ENCODE peak calls at places on chromosome 16, in six cellular contexts. E is NCI-H748 treated with DMSO at 0.1 percent for 48 hours, J is AG10803, B is neural crest cell, Z is MM.1S, S is iris pigment epithelial cell. R is an unnamed sample.

GRCh38 chr16:30927789-30928378 is 4.5 kb downstream of the FBXL19 start:
- DNase-seq in E (peak), J (peak), B (no peak), Z (peak), S (peak), R (peak)

GRCh38 chr16:89317729-89318429 is 100.4 kb downstream of the ZNF778 start:
- DNase-seq in E (no peak), J (no peak), B (no peak), Z (no peak), S (no peak), R (no peak)

GRCh38 chr16:82681592-82681991 is 54.8 kb downstream of the CDH13 start:
- DNase-seq in E (peak), J (no peak), B (no peak), Z (no peak), S (no peak), R (no peak)

GRCh38 chr16:76910931-76911330 is 280.1 kb upstream of the MON1B start:
- DNase-seq in E (no peak), J (peak), B (no peak), Z (no peak), S (peak), R (no peak)

GRCh38 chr16:87410530-87410929 is 18.4 kb downstream of the MAP1LC3B start:
- DNase-seq in E (no peak), J (no peak), B (no peak), Z (no peak), S (no peak), R (no peak)

GRCh38 chr16:30692381-30693074 is 6.4 kb upstream of the SRCAP start:
- DNase-seq in E (no peak), J (no peak), B (no peak), Z (no peak), S (no peak), R (no peak)

GRCh38 chr16:70162041-70162451 is 11.5 kb upstream of the CLEC18C start:
- DNase-seq in E (no peak), J (peak), B (no peak), Z (no peak), S (peak), R (no peak)

GRCh38 chr16:87794485-87795078 is 28.8 kb upstream of the KLHDC4 start:
- DNase-seq in E (no peak), J (no peak), B (no peak), Z (no peak), S (no peak), R (no peak)

GRCh38 chr16:4373909-4374742 is 2.5 kb downstream of the VASN start:
- DNase-seq in E (no peak), J (peak), B (no peak), Z (no peak), S (peak), R (no peak)

GRCh38 chr16:8943001-8943763 is 20.5 kb downstream of the USP7 start:
- DNase-seq in E (no peak), J (no peak), B (no peak), Z (no peak), S (no peak), R (peak)

GRCh38 chr16:8716592-8716991 is 42.2 kb downstream of the ABAT start:
- DNase-seq in E (no peak), J (no peak), B (no peak), Z (no peak), S (no peak), R (peak)

GRCh38 chr16:3022208-3022696 is 1.5 kb downstream of the HCFC1R1 start:
- DNase-seq in E (no peak), J (peak), B (no peak), Z (no peak), S (peak), R (no peak)

GRCh38 chr16:24826096-24826690 is 19.6 kb upstream of the SLC5A11 start:
- DNase-seq in E (no peak), J (no peak), B (no peak), Z (no peak), S (no peak), R (no peak)

GRCh38 chr16:1058216-1058615 is 14.3 kb upstream of the SSTR5 start:
- DNase-seq in E (no peak), J (no peak), B (peak), Z (no peak), S (no peak), R (no peak)

GRCh38 chr16:15466886-15467781 is 32.7 kb downstream of the BMERB1 start:
- DNase-seq in E (no peak), J (no peak), B (no peak), Z (peak), S (no peak), R (no peak)

GRCh38 chr16:57204675-57205074 is 18.5 kb downstream of the RSPRY1 start:
- DNase-seq in E (no peak), J (no peak), B (no peak), Z (no peak), S (no peak), R (no peak)